ENCODE peak calls at places on chromosomes 3 and 15, in five cellular contexts. I, T, V, Q and D are unnamed samples.

GRCh38 chr3:113485161-113485609 is 29.8 kb downstream of the SPICE1 start:
- DNase-seq in T (no peak), Q (no peak), V (no peak), I (no peak), D (no peak)

GRCh38 chr3:48564022-48564421 is 441 bp upstream of the UCN2 start:
- DNase-seq in V (no peak), I (peak), Q (peak), T (no peak), D (no peak)

GRCh38 chr3:15312550-15312949 is 19.8 kb downstream of the SH3BP5 start:
- DNase-seq in I (no peak), V (no peak), T (no peak), Q (no peak), D (no peak)

GRCh38 chr3:71725279-71725991 is at the start of gene EIF4E3:
- DNase-seq in Q (no peak), I (peak), V (peak), T (peak), D (peak)

GRCh38 chr3:188431040-188431439 is 277.1 kb downstream of the LPP start:
- DNase-seq in Q (no peak), T (no peak), I (no peak), V (no peak), D (no peak)

GRCh38 chr15:39453500-39454073 is 127.3 kb upstream of the THBS1 start:
- DNase-seq in Q (no peak), T (no peak), I (no peak), V (no peak), D (no peak)

GRCh38 chr15:89489376-89489775 is 7.0 kb downstream of the RHCG start:
- DNase-seq in V (no peak), Q (no peak), T (no peak), I (no peak), D (no peak)

GRCh38 chr3:150469031-150469930 is 61.2 kb downstream of the TSC22D2 start:
- DNase-seq in I (peak), V (peak), Q (peak), T (peak), D (no peak)

GRCh38 chr3:170520996-170521395 is 64.9 kb downstream of the SLC7A14 start:
- DNase-seq in Q (no peak), T (no peak), V (peak), I (peak), D (no peak)

DNA sequence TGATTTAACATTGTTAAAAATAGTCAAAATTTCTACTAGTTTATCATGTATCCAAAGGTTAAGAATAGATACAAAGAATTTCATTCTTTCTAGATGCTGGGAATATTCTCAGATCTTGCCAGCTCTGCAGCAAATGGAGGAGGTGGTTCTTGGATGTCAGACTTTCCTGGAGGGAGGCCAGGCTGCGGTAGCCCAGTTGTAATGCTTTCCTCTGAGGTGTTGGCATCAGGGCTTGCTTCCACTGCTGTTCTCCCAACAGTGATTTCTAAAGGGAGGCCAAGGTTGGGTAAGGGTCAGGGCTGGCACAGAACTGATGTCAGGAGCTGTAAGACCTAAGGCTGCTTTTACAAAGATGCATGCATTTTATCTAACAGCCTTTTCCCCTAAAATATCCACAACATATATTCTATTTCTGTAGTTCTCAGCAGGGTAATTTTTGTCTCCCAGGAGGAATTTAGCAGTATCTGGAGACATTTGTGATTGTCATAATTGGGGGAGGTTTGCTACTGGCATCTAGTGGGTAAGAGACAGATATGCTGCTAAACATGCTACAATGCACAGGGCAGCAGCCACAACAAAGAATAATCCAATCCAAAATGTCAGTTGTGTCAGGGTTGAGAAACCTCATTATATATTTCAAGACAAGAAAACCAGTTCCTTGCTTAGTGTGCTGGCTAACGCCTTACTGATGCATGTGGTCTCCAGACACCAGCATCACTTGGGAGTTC is 42.0 kb upstream of the SPTSSB start:
- DNase-seq in I (peak), Q (no peak), T (peak), V (no peak), D (no peak)
- TF ChIP-seq CTCF in I (no peak), Q (no peak), T (no peak), V (no peak), D (no peak)

GRCh38 chr3:11545186-11545851 is 98.4 kb downstream of the VGLL4 start:
- DNase-seq in I (no peak), V (no peak), T (no peak), Q (no peak), D (no peak)
- TF ChIP-seq CTCF in I (no peak), V (no peak), T (no peak), Q (no peak), D (no peak)

GRCh38 chr15:36278219-36278618 is 301.2 kb upstream of the CDIN1 start:
- DNase-seq in V (no peak), Q (peak), I (peak), T (no peak), D (no peak)
- TF ChIP-seq CTCF in V (peak), Q (no peak), I (peak), T (no peak), D (no peak)

DNA sequence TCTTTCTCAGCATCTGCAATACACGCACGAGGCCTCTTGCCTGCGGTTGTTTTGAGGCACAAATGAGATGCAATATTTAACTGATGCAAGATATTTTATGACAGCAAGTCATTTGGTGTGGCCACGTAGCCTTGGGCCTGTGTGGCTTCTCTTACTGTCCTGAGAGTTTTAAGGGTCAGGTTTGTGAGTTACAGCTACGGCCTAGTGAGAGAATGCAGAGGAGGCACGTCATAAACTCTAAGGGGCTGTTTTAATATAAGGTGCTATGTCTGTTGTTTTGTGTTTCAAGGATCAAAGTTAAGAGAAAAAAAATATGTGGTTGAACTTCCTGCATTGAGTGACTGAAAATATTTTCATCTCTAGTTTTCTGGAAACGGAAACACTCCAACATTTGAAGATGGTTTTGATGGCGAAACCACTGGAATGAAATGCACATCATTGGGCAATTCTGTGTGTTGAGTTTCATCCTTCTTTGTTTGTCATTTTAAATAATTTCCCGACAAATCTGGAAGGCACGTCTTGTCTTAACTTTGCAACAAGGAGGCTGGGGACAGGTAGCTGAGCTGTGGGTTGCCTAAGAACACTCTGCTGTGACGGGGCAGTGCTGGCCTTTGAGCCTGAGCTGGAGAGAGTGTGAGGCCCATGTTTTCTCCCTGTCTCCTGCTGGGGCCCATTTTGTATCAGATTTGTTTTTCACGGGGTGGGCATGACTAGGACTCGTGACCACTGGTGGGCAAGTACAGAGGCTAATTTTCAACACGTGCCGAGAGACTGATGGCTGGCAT is 5.1 kb downstream of the APBA2 start:
- DNase-seq in I (no peak), T (no peak), Q (no peak), V (no peak), D (no peak)
- TF ChIP-seq CTCF in I (no peak), T (no peak), Q (no peak), V (no peak), D (no peak)

DNA sequence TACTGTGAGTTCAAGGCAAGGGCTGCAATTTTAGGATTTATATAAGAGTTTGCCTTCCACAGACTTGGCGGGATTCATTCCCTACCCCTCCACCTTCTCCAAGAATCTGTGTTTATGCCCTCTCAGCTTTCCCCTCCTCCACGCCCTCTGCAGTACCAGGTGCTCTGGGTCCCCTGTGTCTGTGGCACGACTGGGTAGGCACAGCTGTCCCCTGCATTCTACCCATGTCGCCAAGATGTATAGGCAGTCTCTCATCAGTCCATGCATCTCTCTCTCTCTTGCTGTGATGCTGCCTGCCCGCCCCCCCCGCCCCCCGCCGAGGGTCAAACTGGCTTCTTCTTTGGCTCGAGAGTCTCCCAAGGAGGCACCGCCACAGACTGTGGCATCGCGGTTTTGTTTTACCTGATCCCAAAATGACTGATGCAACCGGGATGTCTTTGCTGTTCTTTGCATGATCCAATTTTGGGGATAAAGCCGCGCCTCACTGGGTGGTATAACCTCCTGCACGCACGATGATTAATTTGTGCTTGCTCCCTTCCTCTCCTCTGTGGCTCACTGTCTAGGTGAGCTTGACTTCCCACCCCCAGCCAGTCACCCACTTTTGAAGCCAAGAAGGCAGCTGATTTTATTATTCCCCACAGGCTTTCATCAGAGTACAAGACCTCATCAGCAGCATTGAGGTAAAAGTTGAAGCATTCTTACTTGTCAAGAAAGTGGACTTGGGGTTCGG is 43.7 kb downstream of the EFCAB12 start:
- DNase-seq in V (no peak), I (no peak), Q (no peak), T (no peak), D (no peak)
- TF ChIP-seq CTCF in V (no peak), I (no peak), Q (no peak), T (no peak), D (no peak)